ENCODE peak calls at places on chromosomes 11 and 22, in ten cellular contexts. M is heart left ventricle, E is ovary, W is PC-3, G is HCT116, X is neural progenitor cell, H is K562, Y is tibial nerve, J is stomach, D is body of pancreas. I is an unnamed sample. For H3K4me1, the result is how much of the 10 kb centered on the place peaks cover.

GRCh38 chr11:8071616-8072581 is 9.1 kb upstream of the TUB start:
- DNase-seq in E (peak), H (no peak), X (peak), M (no peak), J (no peak), G (no peak), Y (no peak), W (no peak), D (no peak), I (no peak)

GRCh38 chr11:65555693-65556231 is 2.4 kb downstream of the LTBP3 start:
- DNase-seq in E (no peak), D (peak), Y (no peak), G (peak), X (no peak), J (no peak), M (peak), W (peak), H (peak), I (peak)

GRCh38 chr11:23725752-23726151 is 771.1 kb upstream of the LUZP2 start:
- DNase-seq in E (no peak), J (no peak), W (no peak), H (no peak), M (no peak), D (no peak), G (no peak), Y (no peak), X (no peak), I (no peak)

GRCh38 chr11:130514316-130514715 is 65.9 kb downstream of the ADAMTS15 start:
- DNase-seq in M (no peak), W (peak), D (no peak), E (no peak), Y (no peak), J (no peak), X (no peak), G (no peak), H (no peak), I (no peak)

GRCh38 chr22:37498289-37498909 is 12.2 kb upstream of the MFNG start:
- DNase-seq in W (no peak), E (no peak), G (no peak), M (no peak), J (peak), X (peak), Y (no peak), H (peak), D (peak), I (no peak)

GRCh38 chr11:33930317-33931021 is 38.6 kb upstream of the LMO2 start:
- DNase-seq in Y (no peak), H (no peak), J (no peak), W (no peak), M (peak), G (no peak), X (peak), D (peak), E (no peak), I (no peak)

GRCh38 chr11:32333335-32333991 is 101.9 kb downstream of the WT1 start:
- DNase-seq in D (peak), X (peak), H (no peak), M (peak), G (no peak), E (peak), Y (peak), J (peak), W (peak), I (no peak)

GRCh38 chr11:34855754-34856095 is 60.5 kb downstream of the APIP start:
- DNase-seq in Y (no peak), E (no peak), W (no peak), D (no peak), H (peak), G (no peak), M (no peak), X (no peak), J (no peak), I (no peak)

GRCh38 chr11:205221-206001 is 1.8 kb downstream of the BET1L start:
- DNase-seq in Y (no peak), E (no peak), X (no peak), W (no peak), M (no peak), H (no peak), G (no peak), J (peak), D (no peak), I (no peak)

GRCh38 chr22:37032535-37033460 is 13.3 kb downstream of the MPST start:
- DNase-seq in Y (no peak), W (peak), D (peak), X (no peak), M (no peak), E (peak), H (no peak), J (peak), G (no peak), I (no peak)

GRCh38 chr11:128506999-128507591 is 80.3 kb downstream of the ETS1 start:
- DNase-seq in H (no peak), W (peak), E (peak), G (no peak), J (peak), D (peak), M (peak), X (no peak), Y (peak), I (peak)

GRCh38 chr11:44943696-44944095 is 7.0 kb downstream of the TP53I11 start:
- DNase-seq in G (no peak), X (no peak), M (no peak), Y (no peak), D (peak), W (no peak), J (no peak), H (no peak), E (no peak), I (no peak)

GRCh38 chr22:39254789-39255298 is 10.1 kb upstream of the PDGFB start:
- DNase-seq in X (no peak), H (peak), Y (no peak), J (no peak), M (peak), E (no peak), G (no peak), D (no peak), W (peak), I (no peak)

GRCh38 chr22:47564651-47565050 is 802.2 kb downstream of the TBC1D22A start:
- DNase-seq in M (no peak), G (no peak), X (no peak), D (no peak), W (no peak), H (no peak), J (no peak), Y (no peak), E (no peak), I (no peak)

GRCh38 chr11:95715777-95716241 is 73.8 kb downstream of the FAM76B start:
- DNase-seq in G (no peak), W (peak), Y (no peak), X (no peak), M (no peak), E (no peak), J (no peak), H (no peak), D (no peak), I (no peak)

GRCh38 chr22:25098445-25099081 is 101.1 kb upstream of the CRYBB3 start:
- DNase-seq in W (no peak), Y (no peak), J (no peak), D (no peak), E (no peak), H (no peak), X (peak), M (no peak), G (no peak), I (no peak)

GRCh38 chr22:37045958-37046357 is 5.6 kb upstream of the KCTD17 start:
- DNase-seq in J (no peak), W (peak), M (no peak), H (no peak), D (no peak), E (no peak), Y (no peak), X (peak), G (no peak), I (no peak)

GRCh38 chr11:37442576-37442975 is 844.5 kb upstream of the RAG2 start:
- DNase-seq in G (no peak), J (no peak), H (no peak), M (no peak), W (no peak), D (no peak), X (no peak), Y (no peak), E (no peak), I (no peak)

GRCh38 chr22:33130473-33130872 is 72.3 kb upstream of the SYN3 start:
- DNase-seq in H (no peak), D (no peak), J (no peak), G (no peak), X (no peak), W (no peak), Y (no peak), M (no peak), E (no peak), I (no peak)

GRCh38 chr22:19892925-19893324 is 38.3 kb upstream of the GNB1L start:
- DNase-seq in Y (no peak), M (no peak), W (no peak), E (no peak), H (no peak), G (no peak), D (no peak), X (no peak), J (no peak), I (no peak)

GRCh38 chr22:47013861-47014635 is 251.6 kb downstream of the TBC1D22A start:
- DNase-seq in J (peak), G (no peak), H (no peak), W (no peak), X (no peak), Y (no peak), D (no peak), E (peak), M (no peak), I (no peak)

GRCh38 chr11:12198261-12198925 is 88.0 kb downstream of the MICAL2 start:
- DNase-seq in H (no peak), G (no peak), J (peak), X (no peak), Y (no peak), E (no peak), M (no peak), D (peak), W (no peak), I (no peak)

GRCh38 chr11:70733327-70734325 is 335.3 kb downstream of the CTTN start:
- DNase-seq in G (no peak), Y (no peak), X (no peak), J (no peak), E (no peak), W (no peak), D (no peak), H (no peak), M (no peak), I (no peak)
- TF ChIP-seq CTCF in G (no peak), Y (no peak), X (no peak), J (no peak), E (no peak), W (no peak), D (no peak), H (no peak), M (no peak), I (no peak)

DNA sequence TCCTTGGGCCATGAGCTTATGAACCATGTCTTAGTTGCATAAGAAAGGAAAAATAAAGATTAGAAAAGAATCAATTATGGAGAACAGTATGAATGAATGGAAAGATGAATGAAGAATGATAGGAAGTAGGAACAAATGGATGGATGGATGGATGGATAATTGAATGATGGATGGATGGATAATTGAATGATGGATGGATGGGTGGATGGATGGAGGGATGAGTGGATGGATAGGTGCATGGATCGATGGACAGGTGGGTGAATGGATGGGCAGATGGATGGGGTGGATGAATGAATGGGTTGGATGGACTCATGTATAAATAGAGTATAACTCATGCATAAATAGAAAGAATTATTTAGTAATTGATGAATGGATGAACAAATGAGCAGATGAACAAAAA is 7.2 kb downstream of the LSP1 start:
- DNase-seq in H (no peak), G (no peak), Y (no peak), W (no peak), J (no peak), M (no peak), X (no peak), E (no peak), D (no peak), I (no peak)
- H3K4me1 ChIP-seq in H (under half), G (under half), Y (under half), W (under half), J (under half), M (under half), X (under half), E (under half), D (under half), I (under half)

GRCh38 chr11:83480811-83481210 is 194.6 kb upstream of the CCDC90B start:
- DNase-seq in D (no peak), J (no peak), X (no peak), H (no peak), Y (no peak), G (no peak), E (no peak), W (no peak), M (no peak), I (no peak)
- TF ChIP-seq CTCF in D (no peak), J (no peak), X (no peak), H (no peak), Y (no peak), G (no peak), E (no peak), W (no peak), M (no peak), I (no peak)

GRCh38 chr11:117076941-117077659 is 21.1 kb downstream of the SIK3 start:
- DNase-seq in E (no peak), Y (no peak), M (no peak), D (no peak), G (no peak), X (no peak), W (no peak), J (no peak), H (no peak), I (no peak)
- H3K4me1 ChIP-seq in E (under half), Y (under half), M (under half), D (under half), G (under half), X (under half), W (under half), J (under half), H (under half), I (under half)

GRCh38 chr22:43297246-43298061 is 45.7 kb downstream of the SCUBE1 start:
- DNase-seq in D (no peak), X (no peak), J (no peak), M (no peak), E (peak), G (no peak), Y (peak), W (no peak), H (no peak), I (no peak)
- TF ChIP-seq CTCF in D (no peak), X (no peak), J (no peak), M (no peak), E (no peak), G (no peak), Y (peak), W (no peak), H (no peak), I (no peak)

GRCh38 chr11:117684111-117684510 is 112.9 kb downstream of the DSCAML1 start:
- DNase-seq in H (no peak), D (no peak), Y (no peak), X (no peak), W (no peak), J (no peak), G (no peak), E (no peak), M (no peak), I (no peak)
- H3K4me1 ChIP-seq in H (under half), D (under half), Y (under half), X (under half), W (under half), J (under half), G (under half), E (under half), M (under half), I (under half)